ENCODE peak calls at places on chromosome 2, in seven cellular contexts. O, U, L, M, D, P and A are unnamed samples.

GRCh38 chr2:236536727-236537398 is 32.8 kb upstream of the ACKR3 start:
- DNase-seq in O (no peak), U (no peak), L (no peak), M (no peak), D (peak; percentile 79), P (no peak), A (no peak)

GRCh38 chr2:230322561-230323384 is 4.2 kb upstream of the SP140L start:
- DNase-seq in O (no peak), U (no peak), L (no peak), M (no peak), D (no peak), P (no peak), A (no peak)

GRCh38 chr2:60759654-60760053 is 3.6 kb downstream of the PAPOLG start:
- DNase-seq in O (no peak), U (no peak), L (no peak), M (no peak), D (no peak), P (no peak), A (no peak)

GRCh38 chr2:42117923-42118758 is 51.0 kb upstream of the EML4 start:
- DNase-seq in O (peak; percentile 56), U (peak; percentile 91), L (no peak), M (peak; percentile 63), D (peak; percentile 48), P (peak; percentile 60), A (peak; percentile 89)

GRCh38 chr2:196337618-196337953 is 166.2 kb upstream of the STK17B start:
- DNase-seq in O (no peak), U (no peak), L (no peak), M (no peak), D (no peak), P (no peak), A (no peak)

GRCh38 chr2:100391735-100392515 is 25.5 kb downstream of the CHST10 start:
- DNase-seq in O (no peak), U (no peak), L (no peak), M (no peak), D (no peak), P (no peak), A (no peak)

GRCh38 chr2:28378679-28379392 is 13.8 kb upstream of the FOSL2 start:
- DNase-seq in O (no peak), U (no peak), L (peak; percentile 15), M (no peak), D (no peak), P (no peak), A (no peak)

GRCh38 chr2:237437566-237437965 is 23.6 kb upstream of the COL6A3 start:
- DNase-seq in O (no peak), U (peak; percentile 21), L (no peak), M (no peak), D (no peak), P (no peak), A (no peak)

GRCh38 chr2:219630770-219631405 is 3.5 kb downstream of the SLC4A3 start:
- DNase-seq in O (no peak), U (no peak), L (peak; percentile 53), M (no peak), D (no peak), P (no peak), A (no peak)

GRCh38 chr2:47334356-47335136 is 68.4 kb upstream of the MSH2 start:
- DNase-seq in O (no peak), U (no peak), L (no peak), M (peak; percentile 20), D (no peak), P (no peak), A (no peak)